ENCODE peak calls at places on chromosome 11, in four cellular contexts. Z is Jurkat, Clone E6-1; W is kidney; V is fibroblast of lung. J is an unnamed sample.

GRCh38 chr11:61362542-61362875 is 335 bp downstream of the TMEM138 start:
- DNase-seq in Z (no peak), W (no peak), V (peak; percentile 73), J (no peak)

GRCh38 chr11:57348052-57348451 is 9.9 kb downstream of the P2RX3 start:
- DNase-seq in Z (no peak), W (no peak), V (no peak), J (no peak)

GRCh38 chr11:116415095-116415494 is 357.7 kb downstream of the BUD13 start:
- DNase-seq in Z (no peak), W (no peak), V (peak; percentile 69), J (no peak)

GRCh38 chr11:41849250-41849649 is 389.8 kb upstream of the LRRC4C start:
- DNase-seq in Z (no peak), W (no peak), V (no peak), J (no peak)

GRCh38 chr11:82356316-82356715 is 377.3 kb downstream of the FAM181B start:
- DNase-seq in Z (no peak), W (no peak), V (no peak), J (no peak)

GRCh38 chr11:47179655-47179991 is 2.9 kb upstream of the ARFGAP2 start:
- DNase-seq in Z (peak; percentile 57), W (no peak), V (no peak), J (no peak)

GRCh38 chr11:16891170-16891569 is 123.0 kb downstream of the PLEKHA7 start:
- DNase-seq in Z (no peak), W (no peak), V (no peak), J (no peak)

GRCh38 chr11:120248551-120249278 is 8.8 kb downstream of the POU2F3 start:
- DNase-seq in Z (peak; percentile 25), W (no peak), V (peak; percentile 71), J (no peak)

GRCh38 chr11:118194835-118195627 is 18.6 kb upstream of the SCN2B start:
- DNase-seq in Z (no peak), W (peak; percentile 85), V (peak; percentile 65), J (peak; percentile 83)

GRCh38 chr11:94675788-94676187 is 92.4 kb upstream of the AMOTL1 start:
- DNase-seq in Z (no peak), W (no peak), V (no peak), J (no peak)

GRCh38 chr11:72091292-72091691 is 10.6 kb downstream of the LRRC51 start:
- DNase-seq in Z (peak; percentile 55), W (no peak), V (peak; percentile 41), J (peak; percentile 74)

GRCh38 chr11:118705796-118706545 is 26.5 kb upstream of the TREH start:
- DNase-seq in Z (no peak), W (no peak), V (no peak), J (no peak)